ENCODE peak calls at places on chromosome 1, in eight cellular contexts. One of them, this sample, is unnamed.

GRCh38 chr1:189121941-189122340 is 1355.7 kb downstream of the BRINP3 start:
- DNase-seq in cardiac muscle cell: no peak
- DNase-seq in sigmoid colon: no peak
- DNase-seq in GM23338: no peak
- DNase-seq in BE2C: no peak
- DNase-seq in tibial artery: no peak
- DNase-seq in PC-9: no peak
- DNase-seq in fibroblast of the aortic adventitia: no peak
- DNase-seq in this sample: no peak

GRCh38 chr1:183218981-183219621 is 33.0 kb downstream of the LAMC2 start:
- DNase-seq in cardiac muscle cell: no peak
- DNase-seq in sigmoid colon: peak
- DNase-seq in GM23338: no peak
- DNase-seq in BE2C: no peak
- DNase-seq in tibial artery: peak
- DNase-seq in PC-9: no peak
- DNase-seq in fibroblast of the aortic adventitia: no peak
- DNase-seq in this sample: no peak

GRCh38 chr1:205228052-205228451 is 306 bp downstream of the TMCC2 start:
- DNase-seq in cardiac muscle cell: no peak
- DNase-seq in sigmoid colon: no peak
- DNase-seq in GM23338: no peak
- DNase-seq in BE2C: no peak
- DNase-seq in tibial artery: no peak
- DNase-seq in PC-9: no peak
- DNase-seq in fibroblast of the aortic adventitia: no peak
- DNase-seq in this sample: no peak

GRCh38 chr1:66540434-66541032 is 6.6 kb downstream of the SGIP1 start:
- DNase-seq in cardiac muscle cell: peak
- DNase-seq in sigmoid colon: no peak
- DNase-seq in GM23338: peak
- DNase-seq in BE2C: no peak
- DNase-seq in tibial artery: no peak
- DNase-seq in PC-9: no peak
- DNase-seq in fibroblast of the aortic adventitia: peak
- DNase-seq in this sample: peak

GRCh38 chr1:159867322-159868064 is 5.0 kb upstream of the VSIG8 start:
- DNase-seq in cardiac muscle cell: peak
- DNase-seq in sigmoid colon: no peak
- DNase-seq in GM23338: peak
- DNase-seq in BE2C: peak
- DNase-seq in tibial artery: no peak
- DNase-seq in PC-9: peak
- DNase-seq in fibroblast of the aortic adventitia: no peak
- DNase-seq in this sample: no peak

GRCh38 chr1:40652979-40653378 is 12.5 kb downstream of the RIMS3 start:
- DNase-seq in cardiac muscle cell: no peak
- DNase-seq in sigmoid colon: no peak
- DNase-seq in GM23338: no peak
- DNase-seq in BE2C: no peak
- DNase-seq in tibial artery: no peak
- DNase-seq in PC-9: peak
- DNase-seq in fibroblast of the aortic adventitia: no peak
- DNase-seq in this sample: no peak

GRCh38 chr1:155309423-155310021 is 856 bp downstream of the FDPS start:
- DNase-seq in cardiac muscle cell: no peak
- DNase-seq in sigmoid colon: no peak
- DNase-seq in GM23338: no peak
- DNase-seq in BE2C: no peak
- DNase-seq in tibial artery: no peak
- DNase-seq in PC-9: peak
- DNase-seq in fibroblast of the aortic adventitia: no peak
- DNase-seq in this sample: no peak

GRCh38 chr1:84156210-84156621 is 12.1 kb downstream of the PRKACB start:
- DNase-seq in cardiac muscle cell: peak
- DNase-seq in sigmoid colon: no peak
- DNase-seq in GM23338: no peak
- DNase-seq in BE2C: no peak
- DNase-seq in tibial artery: no peak
- DNase-seq in PC-9: peak
- DNase-seq in fibroblast of the aortic adventitia: peak
- DNase-seq in this sample: peak

GRCh38 chr1:20411196-20411980 is 74.6 kb downstream of the CAMK2N1 start:
- DNase-seq in cardiac muscle cell: peak
- DNase-seq in sigmoid colon: no peak
- DNase-seq in GM23338: no peak
- DNase-seq in BE2C: peak
- DNase-seq in tibial artery: peak
- DNase-seq in PC-9: peak
- DNase-seq in fibroblast of the aortic adventitia: peak
- DNase-seq in this sample: peak

GRCh38 chr1:221381858-221382623 is 359.8 kb downstream of the DUSP10 start:
- DNase-seq in cardiac muscle cell: no peak
- DNase-seq in sigmoid colon: no peak
- DNase-seq in GM23338: no peak
- DNase-seq in BE2C: no peak
- DNase-seq in tibial artery: no peak
- DNase-seq in PC-9: no peak
- DNase-seq in fibroblast of the aortic adventitia: peak
- DNase-seq in this sample: peak

GRCh38 chr1:93694039-93694438 is 12.4 kb upstream of the BCAR3 start:
- DNase-seq in cardiac muscle cell: no peak
- DNase-seq in sigmoid colon: no peak
- DNase-seq in GM23338: no peak
- DNase-seq in BE2C: no peak
- DNase-seq in tibial artery: peak
- DNase-seq in PC-9: peak
- DNase-seq in fibroblast of the aortic adventitia: no peak
- DNase-seq in this sample: no peak

GRCh38 chr1:41811978-41812852 is 106.5 kb downstream of the HIVEP3 start:
- DNase-seq in cardiac muscle cell: peak
- DNase-seq in sigmoid colon: no peak
- DNase-seq in GM23338: peak
- DNase-seq in BE2C: peak
- DNase-seq in tibial artery: no peak
- DNase-seq in PC-9: peak
- DNase-seq in fibroblast of the aortic adventitia: peak
- DNase-seq in this sample: peak

GRCh38 chr1:67987046-67987799 is 63.2 kb downstream of the DIRAS3 start:
- DNase-seq in cardiac muscle cell: peak
- DNase-seq in sigmoid colon: no peak
- DNase-seq in GM23338: no peak
- DNase-seq in BE2C: no peak
- DNase-seq in tibial artery: no peak
- DNase-seq in PC-9: no peak
- DNase-seq in fibroblast of the aortic adventitia: peak
- DNase-seq in this sample: peak

GRCh38 chr1:91894036-91894761 is 8.2 kb upstream of the TGFBR3 start:
- DNase-seq in cardiac muscle cell: peak
- DNase-seq in sigmoid colon: no peak
- DNase-seq in GM23338: no peak
- DNase-seq in BE2C: no peak
- DNase-seq in tibial artery: no peak
- DNase-seq in PC-9: no peak
- DNase-seq in fibroblast of the aortic adventitia: no peak
- DNase-seq in this sample: no peak

GRCh38 chr1:233341117-233341516 is 13.6 kb downstream of the MAP3K21 start:
- DNase-seq in cardiac muscle cell: no peak
- DNase-seq in sigmoid colon: no peak
- DNase-seq in GM23338: no peak
- DNase-seq in BE2C: no peak
- DNase-seq in tibial artery: no peak
- DNase-seq in PC-9: no peak
- DNase-seq in fibroblast of the aortic adventitia: no peak
- DNase-seq in this sample: no peak

GRCh38 chr1:25874635-25875153 is 814 bp downstream of the PAQR7 start:
- DNase-seq in cardiac muscle cell: no peak
- DNase-seq in sigmoid colon: no peak
- DNase-seq in GM23338: no peak
- DNase-seq in BE2C: no peak
- DNase-seq in tibial artery: no peak
- DNase-seq in PC-9: no peak
- DNase-seq in fibroblast of the aortic adventitia: no peak
- DNase-seq in this sample: no peak
- H3K4me3 ChIP-seq in cardiac muscle cell: peak
- H3K4me3 ChIP-seq in sigmoid colon: peak
- H3K4me3 ChIP-seq in GM23338: peak
- H3K4me3 ChIP-seq in BE2C: peak
- H3K4me3 ChIP-seq in tibial artery: peak
- H3K4me3 ChIP-seq in PC-9: peak
- H3K4me3 ChIP-seq in fibroblast of the aortic adventitia: peak
- H3K4me3 ChIP-seq in this sample: peak

DNA sequence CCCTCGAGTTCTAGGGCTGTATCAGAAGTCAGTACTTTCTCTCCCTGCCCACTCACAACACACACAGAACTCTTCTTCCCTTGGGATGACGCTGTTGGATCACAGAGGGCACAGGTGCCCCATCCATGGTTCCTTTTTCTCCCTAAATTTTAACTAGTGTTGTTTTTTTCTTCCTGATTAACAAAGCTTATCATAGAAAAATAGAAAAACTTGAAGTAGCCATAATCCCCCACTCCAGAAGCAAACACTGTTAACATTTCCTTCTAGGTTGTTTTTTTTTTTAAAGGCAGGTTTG is 27.5 kb downstream of the NAV1 start:
- DNase-seq in cardiac muscle cell: no peak
- DNase-seq in sigmoid colon: no peak
- DNase-seq in GM23338: no peak
- DNase-seq in BE2C: no peak
- DNase-seq in tibial artery: no peak
- DNase-seq in PC-9: no peak
- DNase-seq in fibroblast of the aortic adventitia: no peak
- DNase-seq in this sample: no peak
- TF ChIP-seq CTCF in cardiac muscle cell: no peak
- TF ChIP-seq CTCF in sigmoid colon: no peak
- TF ChIP-seq CTCF in GM23338: no peak
- TF ChIP-seq CTCF in BE2C: no peak
- TF ChIP-seq CTCF in tibial artery: no peak
- TF ChIP-seq CTCF in PC-9: no peak
- TF ChIP-seq CTCF in fibroblast of the aortic adventitia: no peak
- TF ChIP-seq CTCF in this sample: no peak

DNA sequence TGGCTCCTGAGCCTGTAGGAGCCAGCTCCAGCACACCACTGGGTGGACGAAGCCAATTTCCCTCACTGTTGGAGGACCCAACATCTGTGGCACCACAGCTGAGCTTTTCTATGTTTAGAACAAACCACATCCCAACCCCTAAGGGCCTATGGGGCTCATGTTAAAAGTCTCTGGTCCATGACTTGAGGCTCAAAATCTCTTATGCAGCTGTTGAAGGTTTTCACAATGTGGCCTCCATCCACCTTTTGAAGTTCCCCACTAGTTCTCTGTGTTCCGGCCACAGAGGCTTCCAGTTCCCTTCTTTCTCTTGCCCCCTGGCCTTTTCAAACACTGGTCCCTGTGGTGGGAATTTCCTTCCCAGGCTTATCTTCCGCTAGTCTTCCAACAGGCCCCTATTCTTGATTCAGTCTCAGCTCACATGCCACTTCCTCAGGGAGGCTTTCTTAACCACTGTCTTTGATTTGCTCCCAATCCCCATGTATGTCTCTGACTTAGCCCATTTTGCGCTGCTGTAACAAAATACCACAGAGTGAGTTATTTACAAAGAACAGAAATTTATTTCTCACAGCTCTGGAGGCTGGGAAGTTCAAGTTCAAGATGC is 4.0 kb upstream of the IFNLR1 start:
- DNase-seq in cardiac muscle cell: no peak
- DNase-seq in sigmoid colon: no peak
- DNase-seq in GM23338: no peak
- DNase-seq in BE2C: no peak
- DNase-seq in tibial artery: no peak
- DNase-seq in PC-9: no peak
- DNase-seq in fibroblast of the aortic adventitia: no peak
- DNase-seq in this sample: no peak
- H3K4me3 ChIP-seq in cardiac muscle cell: no peak
- H3K4me3 ChIP-seq in sigmoid colon: no peak
- H3K4me3 ChIP-seq in GM23338: no peak
- H3K4me3 ChIP-seq in BE2C: no peak
- H3K4me3 ChIP-seq in tibial artery: no peak
- H3K4me3 ChIP-seq in PC-9: no peak
- H3K4me3 ChIP-seq in fibroblast of the aortic adventitia: no peak
- H3K4me3 ChIP-seq in this sample: no peak

GRCh38 chr1:74505133-74505532 is 7.3 kb downstream of the LRRC53 start:
- DNase-seq in cardiac muscle cell: no peak
- DNase-seq in sigmoid colon: no peak
- DNase-seq in GM23338: peak
- DNase-seq in BE2C: peak
- DNase-seq in tibial artery: no peak
- DNase-seq in PC-9: no peak
- DNase-seq in fibroblast of the aortic adventitia: no peak
- DNase-seq in this sample: no peak

GRCh38 chr1:74506311-74506710 is 6.1 kb downstream of the LRRC53 start:
- DNase-seq in cardiac muscle cell: no peak
- DNase-seq in sigmoid colon: no peak
- DNase-seq in GM23338: no peak
- DNase-seq in BE2C: peak
- DNase-seq in tibial artery: no peak
- DNase-seq in PC-9: no peak
- DNase-seq in fibroblast of the aortic adventitia: no peak
- DNase-seq in this sample: no peak

GRCh38 chr1:74502858-74503257 is 9.6 kb downstream of the LRRC53 start:
- DNase-seq in cardiac muscle cell: no peak
- DNase-seq in sigmoid colon: no peak
- DNase-seq in GM23338: no peak
- DNase-seq in BE2C: no peak
- DNase-seq in tibial artery: no peak
- DNase-seq in PC-9: no peak
- DNase-seq in fibroblast of the aortic adventitia: no peak
- DNase-seq in this sample: no peak

GRCh38 chr1:74505889-74506288 is 6.5 kb downstream of the LRRC53 start:
- DNase-seq in cardiac muscle cell: no peak
- DNase-seq in sigmoid colon: no peak
- DNase-seq in GM23338: no peak
- DNase-seq in BE2C: peak
- DNase-seq in tibial artery: no peak
- DNase-seq in PC-9: no peak
- DNase-seq in fibroblast of the aortic adventitia: no peak
- DNase-seq in this sample: no peak

GRCh38 chr1:74504125-74505065 is 8.0 kb downstream of the LRRC53 start:
- DNase-seq in cardiac muscle cell: peak
- DNase-seq in sigmoid colon: no peak
- DNase-seq in GM23338: peak
- DNase-seq in BE2C: peak
- DNase-seq in tibial artery: no peak
- DNase-seq in PC-9: peak
- DNase-seq in fibroblast of the aortic adventitia: peak
- DNase-seq in this sample: no peak
- TF ChIP-seq CTCF in cardiac muscle cell: peak
- TF ChIP-seq CTCF in sigmoid colon: no peak
- TF ChIP-seq CTCF in GM23338: peak
- TF ChIP-seq CTCF in BE2C: peak
- TF ChIP-seq CTCF in tibial artery: peak
- TF ChIP-seq CTCF in PC-9: peak
- TF ChIP-seq CTCF in fibroblast of the aortic adventitia: peak
- TF ChIP-seq CTCF in this sample: peak